ENCODE peak calls at places on chromosome 1, in seven cellular contexts. B is fibroblast of the conjunctiva, O is HT1080, S is GM04504, H is ACHN, X is NCI-H146, V is HAP-1. L is an unnamed sample.
A peak's percentile ranks its signal among the peaks of the same experiment; 100 is the strongest.

GRCh38 chr1:233240839-233241682 is 54.5 kb downstream of the PCNX2 start:
- DNase-seq in B (peak; percentile 14), O (no peak), S (no peak), H (peak; percentile 41), X (peak; percentile 3), V (peak; percentile 65), L (no peak)

GRCh38 chr1:156493154-156493631 is 7.4 kb downstream of the MEF2D start:
- DNase-seq in B (no peak), O (no peak), S (no peak), H (no peak), X (no peak), V (no peak), L (peak; percentile 54)

GRCh38 chr1:156511656-156512055 is 11.1 kb upstream of the MEF2D start:
- DNase-seq in B (peak; percentile 47), O (peak; percentile 68), S (no peak), H (no peak), X (no peak), V (no peak), L (no peak)

GRCh38 chr1:192878249-192878648 is 69.4 kb downstream of the RGS2 start:
- DNase-seq in B (no peak), O (no peak), S (no peak), H (no peak), X (no peak), V (no peak), L (no peak)

GRCh38 chr1:202852163-202852904 is 36.6 kb downstream of the RABIF start:
- DNase-seq in B (peak; percentile 39), O (peak; percentile 64), S (no peak), H (peak; percentile 65), X (peak; percentile 62), V (peak; percentile 67), L (peak; percentile 9)

GRCh38 chr1:186915555-186915954 is 86.8 kb downstream of the PLA2G4A start:
- DNase-seq in B (no peak), O (no peak), S (no peak), H (no peak), X (no peak), V (no peak), L (no peak)

GRCh38 chr1:193143285-193143684 is 21.5 kb downstream of the CDC73 start:
- DNase-seq in B (peak; percentile 1), O (no peak), S (no peak), H (peak; percentile 42), X (peak; percentile 19), V (no peak), L (peak; percentile 8)

GRCh38 chr1:212731630-212732029 is 32.0 kb upstream of the BATF3 start:
- DNase-seq in B (no peak), O (no peak), S (no peak), H (no peak), X (no peak), V (no peak), L (no peak)

GRCh38 chr1:37739222-37739621 is 25.7 kb downstream of the EPHA10 start:
- DNase-seq in B (no peak), O (peak; percentile 55), S (no peak), H (peak; percentile 43), X (no peak), V (no peak), L (no peak)

GRCh38 chr1:160544647-160545046 is 21.6 kb upstream of the SLAMF6 start:
- DNase-seq in B (no peak), O (no peak), S (no peak), H (peak; percentile 43), X (no peak), V (no peak), L (no peak)